ENCODE peak calls at places on chromosomes 3 and 15, in four cellular contexts. J, N, Q and M are unnamed samples.

GRCh38 chr3:195556390-195556789 is 13.3 kb upstream of the PPP1R2 start:
- DNase-seq in Q (peak; percentile 28), N (no peak), J (peak; percentile 32), M (no peak)

GRCh38 chr3:119518026-119518425 is 19.7 kb downstream of the TIMMDC1 start:
- DNase-seq in Q (no peak), J (no peak), N (no peak), M (no peak)

GRCh38 chr3:70861855-70862254 is 549.4 kb upstream of the MDFIC2 start:
- DNase-seq in J (no peak), N (no peak), Q (peak; percentile 96), M (no peak)

GRCh38 chr15:85723960-85724945 is 70.5 kb downstream of the KLHL25 start:
- DNase-seq in N (no peak), Q (no peak), J (no peak), M (no peak)

GRCh38 chr3:69081583-69082262 is 1.6 kb upstream of the UBA3 start:
- DNase-seq in N (no peak), Q (no peak), J (no peak), M (no peak)

GRCh38 chr3:164199982-164200823 is 878.1 kb downstream of the SI start:
- DNase-seq in N (no peak), J (no peak), Q (no peak), M (no peak)

GRCh38 chr3:40586866-40587265 is 62.1 kb downstream of the ZNF621 start:
- DNase-seq in J (no peak), Q (no peak), N (no peak), M (no peak)

GRCh38 chr3:130834476-130834875 is 59.4 kb upstream of the ATP2C1 start:
- DNase-seq in J (no peak), N (no peak), Q (peak; percentile 51), M (no peak)

GRCh38 chr15:101121511-101122090 is 130.2 kb downstream of the CHSY1 start:
- DNase-seq in J (peak; percentile 56), Q (peak; percentile 57), N (peak; percentile 61), M (peak; percentile 2)

GRCh38 chr3:78153973-78154372 is 1114.1 kb downstream of the ROBO2 start:
- DNase-seq in Q (no peak), N (no peak), J (no peak), M (no peak)

GRCh38 chr15:70376929-70377691 is 279.4 kb upstream of the TLE3 start:
- DNase-seq in Q (peak; percentile 76), N (peak; percentile 8), J (peak; percentile 61), M (peak; percentile 17)

GRCh38 chr3:176920806-176921205 is 276.5 kb downstream of the TBL1XR1 start:
- DNase-seq in Q (no peak), N (no peak), J (no peak), M (peak; percentile 89)

GRCh38 chr3:17190353-17191078 is 305.8 kb downstream of the PLCL2 start:
- DNase-seq in Q (no peak), J (no peak), N (no peak), M (no peak)

GRCh38 chr3:114380233-114380645 is 86.4 kb downstream of the TIGIT start:
- DNase-seq in J (no peak), N (no peak), Q (peak; percentile 88), M (no peak)

GRCh38 chr3:10407361-10407760 is 86.4 kb upstream of the SEC13 start:
- DNase-seq in Q (no peak), J (no peak), N (no peak), M (no peak)

GRCh38 chr15:45200799-45201556 is 13.2 kb upstream of the SHF start:
- DNase-seq in N (peak; percentile 88), J (peak; percentile 79), Q (peak; percentile 88), M (peak; percentile 71)

GRCh38 chr3:156150434-156151066 is 30.2 kb downstream of the KCNAB1 start:
- DNase-seq in N (peak; percentile 29), J (peak; percentile 55), Q (peak; percentile 76), M (peak; percentile 53)

GRCh38 chr3:19885468-19885867 is 48.5 kb downstream of the EFHB start:
- DNase-seq in Q (peak; percentile 49), J (peak; percentile 5), N (peak; percentile 25), M (peak; percentile 4)

GRCh38 chr3:193499801-193500485 is 54.8 kb downstream of the ATP13A4 start:
- DNase-seq in Q (no peak), N (no peak), J (no peak), M (no peak)

GRCh38 chr15:66631616-66632263 is 65.9 kb upstream of the LCTL start:
- DNase-seq in J (no peak), Q (no peak), N (no peak), M (no peak)

GRCh38 chr15:70111203-70112017 is 13.7 kb upstream of the TLE3 start:
- DNase-seq in J (peak; percentile 73), N (no peak), Q (peak; percentile 85), M (peak; percentile 87)

GRCh38 chr3:28308196-28308595 is 40.3 kb upstream of the ZCWPW2 start:
- DNase-seq in N (no peak), Q (no peak), J (no peak), M (no peak)

GRCh38 chr3:126848991-126849390 is 133.9 kb upstream of the PLXNA1 start:
- DNase-seq in N (no peak), J (no peak), Q (no peak), M (no peak)